ENCODE peak calls at places on chromosomes 5 and 9, in nine cellular contexts. P is hepatocyte, E is neural progenitor cell, V is GM23338, Q is HCT116, O is OCI-LY7, R is MM.1S, Z is GM23248, S is SK-N-SH. H is an unnamed sample.

GRCh38 chr5:140331638-140332037 is 14.8 kb downstream of the HBEGF start:
- DNase-seq in P (no peak), E (no peak), V (no peak), Q (no peak), O (no peak), R (no peak), Z (no peak), S (no peak), H (no peak)

GRCh38 chr5:159837860-159838259 is 78.4 kb upstream of the ADRA1B start:
- DNase-seq in P (no peak), E (no peak), V (no peak), Q (no peak), O (no peak), R (no peak), Z (no peak), S (no peak), H (no peak)

GRCh38 chr5:33291216-33292000 is 149.4 kb upstream of the TARS1 start:
- DNase-seq in P (no peak), E (no peak), V (no peak), Q (no peak), O (no peak), R (no peak), Z (no peak), S (no peak), H (no peak)

GRCh38 chr9:124130277-124131075 is 118.9 kb downstream of the LHX2 start:
- DNase-seq in P (no peak), E (no peak), V (no peak), Q (no peak), O (no peak), R (no peak), Z (no peak), S (no peak), H (no peak)

GRCh38 chr5:134477462-134478245 is 47.8 kb upstream of the JADE2 start:
- DNase-seq in P (no peak), E (no peak), V (no peak), Q (no peak), O (no peak), R (no peak), Z (peak; percentile 40), S (no peak), H (peak; percentile 7)

GRCh38 chr5:171492781-171493180 is 73.3 kb downstream of the FGF18 start:
- DNase-seq in P (no peak), E (no peak), V (peak; percentile 55), Q (peak; percentile 75), O (no peak), R (no peak), Z (peak; percentile 27), S (peak; percentile 82), H (no peak)

GRCh38 chr5:176739461-176740051 is 70.8 kb upstream of the UNC5A start:
- DNase-seq in P (no peak), E (no peak), V (peak; percentile 64), Q (no peak), O (no peak), R (no peak), Z (no peak), S (peak; percentile 66), H (no peak)

GRCh38 chr5:139740138-139740992 is 55.2 kb upstream of the PSD2 start:
- DNase-seq in P (no peak), E (no peak), V (no peak), Q (no peak), O (no peak), R (no peak), Z (no peak), S (no peak), H (no peak)

GRCh38 chr5:15929616-15930303 is 249.8 kb downstream of the MARCHF11 start:
- DNase-seq in P (peak; percentile 51), E (no peak), V (no peak), Q (no peak), O (no peak), R (no peak), Z (peak; percentile 29), S (no peak), H (no peak)

GRCh38 chr5:3657364-3658003 is 61.9 kb downstream of the IRX1 start:
- DNase-seq in P (no peak), E (no peak), V (no peak), Q (no peak), O (no peak), R (no peak), Z (no peak), S (no peak), H (no peak)

GRCh38 chr5:57412010-57412409 is 70.6 kb downstream of the ACTBL2 start:
- DNase-seq in P (peak; percentile 47), E (no peak), V (no peak), Q (no peak), O (no peak), R (no peak), Z (peak; percentile 76), S (peak; percentile 24), H (peak; percentile 58)

GRCh38 chr5:143837306-143837848 is 25.4 kb downstream of the HMHB1 start:
- DNase-seq in P (peak; percentile 54), E (no peak), V (no peak), Q (no peak), O (no peak), R (no peak), Z (peak; percentile 65), S (peak; percentile 54), H (no peak)

DNA sequence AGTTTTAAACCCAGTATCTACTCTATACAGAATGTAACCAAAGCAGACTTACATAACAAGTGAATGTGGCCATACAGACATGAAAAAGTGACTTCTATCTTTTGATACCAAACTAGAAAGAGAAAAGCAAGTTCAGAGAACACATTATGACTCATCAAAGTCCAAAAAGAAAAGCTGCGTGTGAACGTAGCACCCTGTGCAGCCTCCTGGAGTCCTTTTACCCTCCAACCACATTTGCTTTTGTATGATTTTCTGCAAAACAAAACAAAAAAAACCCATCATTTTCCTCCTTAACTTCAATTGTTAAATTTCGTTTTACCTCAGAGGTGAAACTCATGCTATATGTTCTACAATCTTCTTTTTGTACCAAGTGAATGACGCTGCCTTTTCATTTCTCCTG is 2.8 kb upstream of the SMARCA2 start:
- DNase-seq in P (no peak), E (no peak), V (no peak), Q (no peak), O (no peak), R (no peak), Z (no peak), S (no peak), H (no peak)
- TF ChIP-seq EZH2phosphoT487 in P (no peak), E (no peak), V (no peak), Q (no peak), O (no peak), R (no peak), Z (no peak), S (no peak), H (no peak)

DNA sequence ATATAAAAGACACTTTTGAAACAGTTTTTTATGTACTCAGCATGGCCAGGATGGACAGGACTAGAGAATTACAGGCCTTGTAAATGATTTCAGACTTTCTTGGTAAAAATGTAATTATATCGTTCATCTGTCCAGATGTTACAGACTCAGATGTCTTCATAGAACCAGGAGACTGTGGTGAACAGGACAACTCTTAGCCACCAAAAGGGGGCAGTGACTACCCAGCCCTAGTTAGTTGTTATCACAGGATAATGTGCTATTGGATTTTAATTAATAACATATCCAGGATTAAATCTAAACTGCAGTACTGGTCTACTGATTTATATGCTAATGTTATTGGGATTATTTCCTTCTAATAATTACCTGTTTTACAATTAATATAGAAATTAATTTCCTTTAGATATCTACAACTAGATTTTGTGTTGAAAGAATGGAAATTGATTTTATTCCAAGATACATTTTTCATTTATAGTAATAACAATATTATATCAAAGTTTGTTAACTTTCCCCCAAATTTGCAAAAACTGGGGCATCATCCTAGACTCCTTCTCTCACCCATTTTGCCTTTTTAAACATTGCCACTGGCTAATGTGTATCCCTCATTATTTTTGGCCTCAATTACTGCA is 99.4 kb downstream of the MTREX start:
- DNase-seq in P (peak; percentile 40), E (peak; percentile 37), V (peak; percentile 62), Q (peak; percentile 22), O (peak; percentile 11), R (peak; percentile 21), Z (peak; percentile 76), S (peak; percentile 47), H (peak; percentile 42)
- TF ChIP-seq EZH2phosphoT487 in P (no peak), E (no peak), V (no peak), Q (no peak), O (no peak), R (no peak), Z (no peak), S (no peak), H (no peak)

DNA sequence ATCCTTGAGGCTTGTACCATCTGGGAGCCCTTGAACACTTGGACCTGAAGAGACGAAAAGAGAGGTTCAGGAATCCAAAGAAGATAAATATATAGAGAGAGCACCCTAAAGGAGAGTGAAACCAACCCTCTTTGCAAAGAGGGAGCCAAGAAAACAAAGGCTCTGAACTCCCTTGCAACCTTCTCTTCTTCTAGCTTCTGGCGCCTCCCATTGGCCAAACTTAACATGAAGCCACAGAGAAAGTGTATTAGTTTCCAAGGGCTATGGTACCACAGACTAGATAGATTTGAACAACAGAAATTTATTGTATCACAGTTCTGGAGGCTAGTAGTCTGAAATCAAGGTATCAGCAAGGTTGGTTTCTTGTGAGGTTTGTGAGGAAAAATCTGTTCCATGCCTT is 175.1 kb downstream of the HCN1 start:
- DNase-seq in P (peak; percentile 64), E (peak; percentile 83), V (peak; percentile 87), Q (peak; percentile 62), O (no peak), R (peak; percentile 62), Z (no peak), S (no peak), H (peak; percentile 35)
- TF ChIP-seq EZH2phosphoT487 in P (no peak), E (no peak), V (no peak), Q (no peak), O (no peak), R (no peak), Z (no peak), S (no peak), H (no peak)

GRCh38 chr9:131181091-131181681 is 55.8 kb downstream of the NUP214 start:
- DNase-seq in P (no peak), E (no peak), V (peak; percentile 52), Q (no peak), O (no peak), R (no peak), Z (peak; percentile 8), S (no peak), H (peak; percentile 11)

GRCh38 chr9:131179561-131180219 is 54.3 kb downstream of the NUP214 start:
- DNase-seq in P (no peak), E (no peak), V (no peak), Q (no peak), O (peak; percentile 62), R (no peak), Z (peak; percentile 90), S (no peak), H (no peak)

GRCh38 chr9:131178382-131178781 is 53.0 kb downstream of the NUP214 start:
- DNase-seq in P (peak; percentile 75), E (peak; percentile 84), V (peak; percentile 87), Q (peak; percentile 39), O (peak; percentile 80), R (peak; percentile 62), Z (peak; percentile 82), S (peak; percentile 83), H (peak; percentile 51)

GRCh38 chr9:131178895-131179294 is 53.5 kb downstream of the NUP214 start:
- DNase-seq in P (no peak), E (no peak), V (no peak), Q (no peak), O (no peak), R (no peak), Z (no peak), S (no peak), H (no peak)

DNA sequence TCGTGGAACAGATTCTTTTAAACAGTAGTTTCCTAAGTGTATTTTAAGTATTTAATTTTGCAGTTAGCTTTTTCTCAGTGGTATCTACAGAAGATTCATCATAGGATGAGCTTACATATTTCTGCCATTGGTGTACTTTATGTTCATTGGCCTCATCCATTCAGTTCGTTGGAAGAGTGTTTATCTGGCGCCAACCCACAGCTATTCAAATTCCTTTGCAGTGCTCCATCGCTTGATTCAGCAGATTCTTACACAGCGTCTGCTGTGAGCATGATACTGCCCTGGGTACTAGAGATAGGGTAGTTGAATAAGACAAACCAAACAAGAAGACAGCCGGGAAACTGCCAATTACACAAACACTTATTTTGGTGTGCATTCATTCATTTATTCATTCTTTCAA is 55.1 kb downstream of the NUP214 start:
- DNase-seq in P (peak; percentile 28), E (no peak), V (no peak), Q (no peak), O (no peak), R (no peak), Z (peak; percentile 98), S (no peak), H (no peak)
- TF ChIP-seq EZH2phosphoT487 in P (no peak), E (no peak), V (no peak), Q (no peak), O (no peak), R (no peak), Z (no peak), S (no peak), H (no peak)

H was measured in PC-3.